ENCODE peak calls at places on chromosomes 16 and 17, in four cellular contexts. K is H1, V is K562, H is HepG2. O is an unnamed sample.

GRCh38 chr17:13542612-13543011 is 59.1 kb downstream of the HS3ST3A1 start:
- DNase-seq in K (no peak), V (no peak), H (no peak), O (no peak)

GRCh38 chr16:2857451-2858244 is at the start of gene PRSS22:
- DNase-seq in K (peak), V (peak), H (no peak), O (no peak)

GRCh38 chr17:8994319-8994718 is 27.0 kb upstream of the NTN1 start:
- DNase-seq in K (peak), V (peak), H (peak), O (peak)

GRCh38 chr17:1792495-1793446 is 30.9 kb downstream of the SERPINF1 start:
- DNase-seq in K (no peak), V (no peak), H (no peak), O (no peak)

GRCh38 chr17:50799582-50799981 is 32.3 kb upstream of the ANKRD40CL start:
- DNase-seq in K (no peak), V (no peak), H (no peak), O (no peak)

GRCh38 chr17:54899201-54899600 is 1.5 kb upstream of the TOM1L1 start:
- DNase-seq in K (no peak), V (no peak), H (no peak), O (no peak)

GRCh38 chr17:12665263-12666210 is at the start of gene MYOCD:
- DNase-seq in K (peak), V (no peak), H (no peak), O (no peak)

GRCh38 chr16:35687781-35688180 is 2228.4 kb downstream of the TP53TG3F start:
- DNase-seq in K (no peak), V (no peak), H (no peak), O (no peak)

GRCh38 chr16:58022601-58023371 is 2.8 kb upstream of the MMP15 start:
- DNase-seq in K (no peak), V (no peak), H (no peak), O (no peak)

GRCh38 chr17:60137731-60138130 is 12.0 kb upstream of the CA4 start:
- DNase-seq in K (peak), V (no peak), H (no peak), O (no peak)

GRCh38 chr17:3968886-3969524 is 4.8 kb upstream of the ATP2A3 start:
- DNase-seq in K (no peak), V (peak), H (no peak), O (no peak)

GRCh38 chr16:4570688-4571321 is 14.7 kb downstream of the C16orf96 start:
- DNase-seq in K (peak), V (no peak), H (no peak), O (no peak)

GRCh38 chr16:86507173-86508027 is 2.9 kb upstream of the FOXF1 start:
- DNase-seq in K (no peak), V (no peak), H (no peak), O (no peak)
- TF ChIP-seq POLR2AphosphoS5 in K (no peak), V (no peak), H (no peak), O (no peak)

GRCh38 chr16:26976913-26977312 is 89.8 kb upstream of the C16orf82 start:
- DNase-seq in K (no peak), V (no peak), H (no peak), O (no peak)

GRCh38 chr16:26983426-26983825 is 83.3 kb upstream of the C16orf82 start:
- DNase-seq in K (no peak), V (no peak), H (no peak), O (no peak)

GRCh38 chr16:26985100-26986065 is 81.3 kb upstream of the C16orf82 start:
- DNase-seq in K (peak), V (no peak), H (no peak), O (no peak)

GRCh38 chr16:26982422-26982821 is 84.3 kb upstream of the C16orf82 start:
- DNase-seq in K (no peak), V (no peak), H (no peak), O (no peak)

DNA sequence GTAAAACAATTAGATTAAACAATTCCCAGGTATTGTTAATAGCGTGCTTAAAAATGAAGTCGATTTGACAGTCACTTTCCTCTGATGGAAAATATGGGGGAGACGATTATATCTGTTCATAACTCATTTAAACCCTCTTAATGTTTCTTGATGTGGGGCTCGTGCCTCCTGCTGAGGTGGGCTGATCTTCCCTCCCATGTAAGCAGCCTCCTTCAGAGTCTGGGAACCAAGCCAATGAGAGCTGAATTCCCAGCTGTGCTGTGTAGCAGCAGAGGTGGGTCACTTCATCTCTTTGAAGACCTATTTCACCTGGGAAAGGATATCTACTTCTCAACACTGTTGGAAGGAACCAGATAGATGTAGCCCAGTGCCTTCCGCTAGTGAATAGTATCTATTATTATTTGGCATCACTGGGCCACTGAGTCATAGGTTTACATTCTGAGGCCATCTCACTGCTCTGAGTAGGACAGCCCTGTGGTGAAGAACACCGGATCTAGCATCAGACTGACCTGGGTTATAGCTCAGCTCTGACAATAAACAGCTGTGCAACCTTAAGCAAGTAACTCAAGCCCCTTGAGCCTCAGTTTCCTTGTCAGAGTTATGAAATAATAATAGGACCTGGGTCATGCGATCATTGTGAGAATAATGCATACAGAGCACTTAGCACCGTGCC is 85.3 kb upstream of the C16orf82 start:
- DNase-seq in K (no peak), V (no peak), H (no peak), O (no peak)
- TF ChIP-seq FOSL1 in K (no peak), V (no peak), H (no peak), O (no peak)

GRCh38 chr16:10923650-10924214 is 18.5 kb downstream of the DEXI start:
- DNase-seq in K (no peak), V (no peak), H (peak), O (no peak)

GRCh38 chr16:10920726-10921427 is 21.4 kb downstream of the DEXI start:
- DNase-seq in K (no peak), V (no peak), H (no peak), O (no peak)

GRCh38 chr16:10921536-10922327 is 20.5 kb downstream of the DEXI start:
- DNase-seq in K (no peak), V (no peak), H (no peak), O (no peak)

GRCh38 chr16:10923146-10923649 is 19.1 kb downstream of the DEXI start:
- DNase-seq in K (no peak), V (no peak), H (peak), O (no peak)

GRCh38 chr16:10922328-10923145 is 19.7 kb downstream of the DEXI start:
- DNase-seq in K (no peak), V (no peak), H (peak), O (no peak)
- TF ChIP-seq POLR2AphosphoS5 in K (no peak), V (no peak), H (no peak), O (no peak)

GRCh38 chr16:82034981-82035612 is at the start of gene HSD17B2:
- DNase-seq in K (no peak), V (no peak), H (peak), O (no peak)
- TF ChIP-seq FOSL1 in K (no peak), V (no peak), H (peak), O (no peak)

DNA sequence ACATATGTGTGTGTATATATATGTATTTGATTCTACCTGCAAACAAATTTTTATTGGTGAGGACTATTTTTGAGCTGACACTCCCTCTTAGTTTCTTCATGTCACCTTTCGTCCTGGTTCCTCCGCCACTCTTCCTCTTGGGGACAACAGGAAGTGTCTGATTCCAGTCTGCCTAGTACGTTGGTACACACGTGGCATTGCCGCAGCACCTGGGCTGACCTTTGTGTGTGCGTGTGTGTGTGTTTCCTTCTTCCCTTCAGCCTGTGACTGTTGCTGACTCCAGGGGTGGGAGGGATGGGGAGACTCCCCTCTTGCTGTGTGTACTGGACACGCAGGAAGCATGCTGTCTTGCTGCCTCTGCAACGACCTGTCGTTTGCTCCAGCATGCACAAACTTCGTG is 29.4 kb upstream of the CACNG5 start:
- DNase-seq in K (no peak), V (no peak), H (no peak), O (no peak)
- TF ChIP-seq POLR2AphosphoS5 in K (no peak), V (no peak), H (no peak), O (no peak)

DNA sequence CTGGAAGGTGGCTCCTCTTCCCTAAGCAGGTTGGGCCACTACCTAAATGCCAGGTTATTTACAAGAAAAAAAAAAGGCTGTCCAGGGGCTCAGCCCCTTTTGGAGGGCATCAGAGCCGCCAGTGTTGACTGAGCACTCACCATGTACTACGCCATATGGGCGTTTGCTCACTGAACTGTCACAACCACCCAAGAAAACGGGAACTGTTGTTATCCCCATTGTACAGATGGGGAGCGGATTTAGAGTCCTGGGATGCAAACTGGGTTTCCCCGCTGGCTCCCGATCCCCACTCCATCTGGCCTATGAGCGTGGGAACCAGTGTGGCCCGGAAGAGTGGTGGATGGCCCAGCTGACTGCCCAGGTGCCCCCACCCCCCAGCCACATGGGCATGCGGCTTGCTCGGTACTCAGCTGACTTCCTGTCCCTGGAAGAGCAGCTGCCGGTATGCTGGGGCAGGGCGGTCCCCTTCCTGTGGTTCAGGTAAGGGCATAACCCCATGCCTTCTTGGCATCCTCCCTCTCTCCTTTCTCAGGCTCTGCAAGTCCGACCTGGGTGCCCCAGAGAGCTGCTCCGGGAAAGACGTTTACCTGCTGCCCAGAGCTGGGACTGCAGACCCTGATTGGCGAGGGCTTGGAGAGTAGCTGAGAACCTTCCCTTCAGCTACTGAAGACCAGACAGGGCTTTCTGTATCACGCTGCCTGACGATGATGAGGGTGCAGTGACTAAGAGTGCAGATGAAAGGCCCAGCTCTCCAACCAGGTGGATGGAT is 16.3 kb downstream of the SOCS3 start:
- DNase-seq in K (no peak), V (no peak), H (no peak), O (no peak)
- TF ChIP-seq FOSL1 in K (no peak), V (no peak), H (no peak), O (peak)